ENCODE peak calls at places on chromosome 15, in seven cellular contexts. One of them, this sample, is unnamed.

GRCh38 chr15:59516655-59517461 is 78.9 kb downstream of the FAM81A start:
- DNase-seq in A549: no peak
- DNase-seq in IMR-90: no peak
- DNase-seq in H9: no peak
- DNase-seq in GM23338: no peak
- DNase-seq in mammary epithelial cell: no peak
- DNase-seq in fibroblast of lung: no peak
- DNase-seq in this sample: peak

GRCh38 chr15:82804575-82804949 is 1.3 kb downstream of the FSD2 start:
- DNase-seq in IMR-90: no peak
- DNase-seq in A549: no peak
- DNase-seq in mammary epithelial cell: peak
- DNase-seq in H9: no peak
- DNase-seq in GM23338: no peak
- DNase-seq in fibroblast of lung: peak
- DNase-seq in this sample: no peak

GRCh38 chr15:95105229-95105628 is 873.9 kb downstream of the MCTP2 start:
- DNase-seq in mammary epithelial cell: peak
- DNase-seq in IMR-90: peak
- DNase-seq in fibroblast of lung: peak
- DNase-seq in A549: no peak
- DNase-seq in GM23338: no peak
- DNase-seq in H9: no peak
- DNase-seq in this sample: no peak

GRCh38 chr15:36912311-36912712 is 188.0 kb downstream of the MEIS2 start:
- DNase-seq in A549: no peak
- DNase-seq in GM23338: no peak
- DNase-seq in mammary epithelial cell: no peak
- DNase-seq in IMR-90: peak
- DNase-seq in H9: no peak
- DNase-seq in fibroblast of lung: peak
- DNase-seq in this sample: no peak

GRCh38 chr15:74378853-74379252 is 11.4 kb upstream of the CYP11A1 start:
- DNase-seq in H9: peak
- DNase-seq in fibroblast of lung: peak
- DNase-seq in IMR-90: peak
- DNase-seq in GM23338: no peak
- DNase-seq in A549: no peak
- DNase-seq in mammary epithelial cell: peak
- DNase-seq in this sample: no peak

GRCh38 chr15:99137111-99137546 is 32.2 kb downstream of the SYNM start:
- DNase-seq in mammary epithelial cell: no peak
- DNase-seq in fibroblast of lung: no peak
- DNase-seq in H9: peak
- DNase-seq in A549: no peak
- DNase-seq in GM23338: no peak
- DNase-seq in IMR-90: no peak
- DNase-seq in this sample: peak

GRCh38 chr15:77516076-77516475 is 95.4 kb downstream of the HMG20A start:
- DNase-seq in H9: no peak
- DNase-seq in IMR-90: no peak
- DNase-seq in fibroblast of lung: peak
- DNase-seq in A549: no peak
- DNase-seq in GM23338: no peak
- DNase-seq in mammary epithelial cell: no peak
- DNase-seq in this sample: no peak

GRCh38 chr15:37931868-37932267 is 2.6 kb upstream of the TMCO5A start:
- DNase-seq in A549: no peak
- DNase-seq in GM23338: no peak
- DNase-seq in fibroblast of lung: peak
- DNase-seq in mammary epithelial cell: no peak
- DNase-seq in H9: no peak
- DNase-seq in IMR-90: peak
- DNase-seq in this sample: no peak

GRCh38 chr15:31270767-31271166 is 55.9 kb upstream of the KLF13 start:
- DNase-seq in IMR-90: no peak
- DNase-seq in mammary epithelial cell: no peak
- DNase-seq in A549: no peak
- DNase-seq in fibroblast of lung: no peak
- DNase-seq in H9: peak
- DNase-seq in GM23338: peak
- DNase-seq in this sample: no peak

GRCh38 chr15:33934896-33935295 is 33.4 kb upstream of the CHRM5 start:
- DNase-seq in IMR-90: peak
- DNase-seq in A549: no peak
- DNase-seq in mammary epithelial cell: no peak
- DNase-seq in H9: no peak
- DNase-seq in fibroblast of lung: peak
- DNase-seq in GM23338: no peak
- DNase-seq in this sample: no peak

GRCh38 chr15:100762913-100763627 is 116.6 kb upstream of the ALDH1A3 start:
- DNase-seq in GM23338: no peak
- DNase-seq in fibroblast of lung: no peak
- DNase-seq in A549: no peak
- DNase-seq in H9: no peak
- DNase-seq in IMR-90: peak
- DNase-seq in mammary epithelial cell: no peak
- DNase-seq in this sample: no peak

GRCh38 chr15:60396100-60396499 is 1.7 kb downstream of the ANXA2 start:
- DNase-seq in H9: no peak
- DNase-seq in mammary epithelial cell: peak
- DNase-seq in A549: no peak
- DNase-seq in GM23338: peak
- DNase-seq in IMR-90: no peak
- DNase-seq in fibroblast of lung: peak
- DNase-seq in this sample: no peak

GRCh38 chr15:45347033-45347432 is 31.3 kb downstream of the GATM start:
- DNase-seq in GM23338: no peak
- DNase-seq in A549: no peak
- DNase-seq in IMR-90: no peak
- DNase-seq in mammary epithelial cell: peak
- DNase-seq in fibroblast of lung: no peak
- DNase-seq in H9: no peak
- DNase-seq in this sample: no peak

GRCh38 chr15:50945725-50946124 is 37.2 kb downstream of the AP4E1 start:
- DNase-seq in H9: no peak
- DNase-seq in GM23338: no peak
- DNase-seq in mammary epithelial cell: peak
- DNase-seq in IMR-90: peak
- DNase-seq in fibroblast of lung: peak
- DNase-seq in A549: no peak
- DNase-seq in this sample: no peak

GRCh38 chr15:66956672-66957540 is 108.5 kb upstream of the SMAD3 start:
- DNase-seq in mammary epithelial cell: peak
- DNase-seq in A549: no peak
- DNase-seq in H9: no peak
- DNase-seq in fibroblast of lung: no peak
- DNase-seq in GM23338: no peak
- DNase-seq in IMR-90: no peak
- DNase-seq in this sample: no peak

GRCh38 chr15:23437673-23438072 is 9.4 kb downstream of the GOLGA6L2 start:
- DNase-seq in GM23338: no peak
- DNase-seq in H9: no peak
- DNase-seq in mammary epithelial cell: no peak
- DNase-seq in fibroblast of lung: no peak
- DNase-seq in IMR-90: no peak
- DNase-seq in A549: no peak
- DNase-seq in this sample: no peak

DNA sequence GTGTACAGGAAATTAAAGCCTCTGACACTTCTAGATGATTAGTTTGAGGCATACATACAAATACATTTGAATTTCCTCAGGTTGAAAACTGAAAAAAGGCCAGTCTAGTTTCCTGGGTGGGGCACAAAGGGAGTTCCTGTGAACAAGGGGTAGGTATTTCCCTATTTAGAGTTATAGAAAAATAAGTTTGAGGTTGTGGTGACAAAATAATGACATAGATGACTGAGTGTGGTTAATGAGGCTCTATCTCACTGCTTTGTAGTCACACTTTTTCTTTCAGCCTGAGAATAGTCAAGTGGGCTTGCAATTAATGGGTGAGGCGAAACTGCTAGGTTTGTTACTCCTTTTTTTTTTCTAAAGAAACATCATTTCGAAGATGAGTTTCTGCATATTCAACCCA is 4.3 kb downstream of the SLCO3A1 start:
- DNase-seq in H9: no peak
- DNase-seq in fibroblast of lung: no peak
- DNase-seq in GM23338: no peak
- DNase-seq in IMR-90: no peak
- DNase-seq in A549: no peak
- DNase-seq in mammary epithelial cell: no peak
- DNase-seq in this sample: peak
- H3K4me2 ChIP-seq in H9: no peak
- H3K4me2 ChIP-seq in fibroblast of lung: no peak
- H3K4me2 ChIP-seq in GM23338: no peak
- H3K4me2 ChIP-seq in IMR-90: no peak
- H3K4me2 ChIP-seq in A549: no peak
- H3K4me2 ChIP-seq in mammary epithelial cell: no peak
- H3K4me2 ChIP-seq in this sample: peak

DNA sequence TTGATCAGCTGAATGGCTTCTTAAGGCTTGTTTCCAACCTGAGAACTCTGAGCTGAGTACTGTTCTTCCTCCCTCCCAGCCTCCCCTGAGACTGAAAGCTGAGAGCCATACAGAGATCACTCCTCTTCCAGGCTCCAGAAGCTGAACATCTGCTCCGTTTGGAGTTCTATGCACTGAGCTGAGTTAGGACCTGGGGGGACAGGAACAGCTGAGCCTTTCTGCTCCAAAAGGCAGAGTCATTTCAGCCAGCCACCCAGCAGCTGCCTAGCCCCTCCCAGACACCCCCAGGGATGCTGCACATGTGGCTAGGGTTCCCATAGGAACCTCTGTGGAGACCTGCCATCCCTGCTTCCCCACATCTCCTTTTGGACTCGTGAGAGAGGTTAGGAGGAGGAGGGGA is 64.2 kb upstream of the GLCE start:
- DNase-seq in H9: no peak
- DNase-seq in IMR-90: no peak
- DNase-seq in GM23338: no peak
- DNase-seq in mammary epithelial cell: no peak
- DNase-seq in fibroblast of lung: no peak
- DNase-seq in A549: no peak
- DNase-seq in this sample: no peak
- TF ChIP-seq CTCF in H9: no peak
- TF ChIP-seq CTCF in IMR-90: no peak
- TF ChIP-seq CTCF in GM23338: no peak
- TF ChIP-seq CTCF in mammary epithelial cell: no peak
- TF ChIP-seq CTCF in fibroblast of lung: no peak
- TF ChIP-seq CTCF in A549: no peak
- TF ChIP-seq CTCF in this sample: no peak

GRCh38 chr15:41930867-41931222 is 37.0 kb upstream of the SPTBN5 start:
- DNase-seq in fibroblast of lung: no peak
- DNase-seq in GM23338: no peak
- DNase-seq in IMR-90: no peak
- DNase-seq in A549: no peak
- DNase-seq in H9: no peak
- DNase-seq in mammary epithelial cell: no peak
- DNase-seq in this sample: no peak
- H3K4me2 ChIP-seq in fibroblast of lung: peak
- H3K4me2 ChIP-seq in GM23338: no peak
- H3K4me2 ChIP-seq in IMR-90: peak
- H3K4me2 ChIP-seq in A549: peak
- H3K4me2 ChIP-seq in H9: no peak
- H3K4me2 ChIP-seq in mammary epithelial cell: peak
- H3K4me2 ChIP-seq in this sample: no peak

GRCh38 chr15:92899910-92900711 is at the start of gene CHD2:
- DNase-seq in GM23338: peak
- DNase-seq in mammary epithelial cell: peak
- DNase-seq in H9: peak
- DNase-seq in A549: peak
- DNase-seq in IMR-90: peak
- DNase-seq in fibroblast of lung: peak
- DNase-seq in this sample: peak
- TF ChIP-seq CTCF in GM23338: no peak
- TF ChIP-seq CTCF in mammary epithelial cell: no peak
- TF ChIP-seq CTCF in H9: peak
- TF ChIP-seq CTCF in A549: no peak
- TF ChIP-seq CTCF in IMR-90: peak
- TF ChIP-seq CTCF in fibroblast of lung: no peak
- TF ChIP-seq CTCF in this sample: no peak

GRCh38 chr15:76359152-76359551 is 22.6 kb downstream of the ISL2 start:
- DNase-seq in fibroblast of lung: no peak
- DNase-seq in A549: no peak
- DNase-seq in IMR-90: no peak
- DNase-seq in mammary epithelial cell: no peak
- DNase-seq in GM23338: no peak
- DNase-seq in H9: no peak
- DNase-seq in this sample: no peak
- H3K4me2 ChIP-seq in fibroblast of lung: no peak
- H3K4me2 ChIP-seq in A549: no peak
- H3K4me2 ChIP-seq in IMR-90: no peak
- H3K4me2 ChIP-seq in mammary epithelial cell: no peak
- H3K4me2 ChIP-seq in GM23338: no peak
- H3K4me2 ChIP-seq in H9: no peak
- H3K4me2 ChIP-seq in this sample: no peak